ENCODE peak calls at places on chromosomes 4 and X, in seven cellular contexts. A, W, D, H, L, T and I are unnamed samples.

GRCh38 chr4:181647396-181648107 is 595.6 kb upstream of the TENM3 start:
- DNase-seq in W (peak), H (no peak), A (peak), L (no peak), T (no peak), D (no peak), I (no peak)

GRCh38 chrX:130974323-130974722 is 71.3 kb upstream of the ENOX2 start:
- DNase-seq in H (no peak), L (no peak), A (peak), D (no peak), W (peak), T (no peak), I (no peak)

GRCh38 chr4:108619372-108620100 is 840 bp upstream of the RPL34 start:
- DNase-seq in D (no peak), A (no peak), H (no peak), L (no peak), T (peak), W (no peak), I (no peak)

GRCh38 chr4:6360385-6360784 is 90.7 kb downstream of the WFS1 start:
- DNase-seq in L (no peak), T (no peak), W (no peak), A (no peak), D (no peak), H (no peak), I (no peak)

GRCh38 chr4:182533948-182534347 is 290.7 kb downstream of the TENM3 start:
- DNase-seq in L (no peak), T (no peak), W (peak), A (peak), D (no peak), H (no peak), I (no peak)

GRCh38 chr4:100372432-100372831 is 145.4 kb downstream of the EMCN start:
- DNase-seq in T (no peak), W (no peak), H (no peak), L (no peak), D (no peak), A (no peak), I (no peak)

GRCh38 chrX:149570668-149571067 is 16.6 kb downstream of the MAGEA9B start:
- DNase-seq in H (no peak), A (peak), T (no peak), W (peak), D (no peak), L (no peak), I (no peak)

GRCh38 chr4:55666535-55666934 is 30.4 kb upstream of the NMU start:
- DNase-seq in D (no peak), W (no peak), L (no peak), H (no peak), T (no peak), A (no peak), I (no peak)

GRCh38 chr4:8414377-8414776 is 26.1 kb downstream of the ACOX3 start:
- DNase-seq in W (no peak), L (no peak), D (no peak), A (no peak), T (no peak), H (no peak), I (no peak)

GRCh38 chr4:88003261-88003660 is 4.2 kb upstream of the PKD2 start:
- DNase-seq in A (no peak), W (peak), H (no peak), L (no peak), T (no peak), D (no peak), I (no peak)

GRCh38 chr4:76892601-76893000 is 5.3 kb downstream of the SOWAHB start:
- DNase-seq in T (no peak), H (no peak), W (no peak), D (no peak), A (no peak), L (no peak), I (no peak)

GRCh38 chrX:2224141-2224540 is 276.6 kb downstream of the DHRSX start:
- DNase-seq in D (no peak), W (no peak), H (no peak), T (no peak), A (no peak), L (peak), I (no peak)

GRCh38 chrX:110509778-110510510 is 151.3 kb downstream of the RTL9 start:
- DNase-seq in D (no peak), A (no peak), W (peak), L (no peak), T (no peak), H (no peak), I (no peak)

GRCh38 chr4:175705407-175705806 is 106.7 kb downstream of the GPM6A start:
- DNase-seq in H (no peak), W (no peak), D (no peak), A (peak), T (no peak), L (no peak), I (no peak)

GRCh38 chr4:106019771-106020170 is 124.5 kb downstream of the NPNT start:
- DNase-seq in W (peak), A (peak), L (no peak), T (no peak), H (no peak), D (no peak), I (no peak)

GRCh38 chr4:3364634-3365314 is 72.0 kb downstream of the RGS12 start:
- DNase-seq in L (no peak), D (no peak), T (no peak), H (no peak), W (no peak), A (no peak), I (no peak)

GRCh38 chr4:2363951-2364653 is 54.3 kb downstream of the ZFYVE28 start:
- DNase-seq in T (no peak), A (no peak), W (no peak), L (no peak), D (no peak), H (no peak), I (no peak)

GRCh38 chrX:54808109-54808604 is 612 bp downstream of the MAGED2 start:
- DNase-seq in A (no peak), H (peak), L (no peak), D (peak), W (no peak), T (peak), I (peak)